ENCODE peak calls at places on chromosomes 5 and 9, in eight cellular contexts. C is BE2C, N is astrocyte of the spinal cord, P is OCI-LY7, H is uterus, Q is type B pancreatic cell, F is MM.1S, M is heart right ventricle. X is an unnamed sample.

GRCh38 chr5:98031926-98032325 is 741.5 kb upstream of the RGMB start:
- DNase-seq in F (no peak), Q (no peak), M (no peak), N (no peak), P (no peak), H (no peak), C (no peak), X (no peak)

GRCh38 chr5:79692586-79692985 is 3.0 kb downstream of the CMYA5 start:
- DNase-seq in H (no peak), C (no peak), M (no peak), P (no peak), Q (no peak), F (no peak), N (no peak), X (no peak)

GRCh38 chr9:128249914-128250838 is 25.6 kb downstream of the GOLGA2 start:
- DNase-seq in P (peak), M (peak), F (peak), N (peak), H (peak), C (peak), Q (peak), X (peak)

GRCh38 chr9:98992885-98993569 is 49.3 kb downstream of the COL15A1 start:
- DNase-seq in P (no peak), F (no peak), M (no peak), C (no peak), H (no peak), N (no peak), Q (peak), X (no peak)

GRCh38 chr5:32771037-32771436 is 59.9 kb downstream of the NPR3 start:
- DNase-seq in N (no peak), M (peak), Q (no peak), P (no peak), C (no peak), H (no peak), F (no peak), X (no peak)

GRCh38 chr9:75023846-75024245 is 4.2 kb downstream of the CARNMT1 start:
- DNase-seq in F (no peak), N (no peak), P (no peak), H (no peak), C (no peak), M (no peak), Q (no peak), X (peak)

GRCh38 chr9:132446887-132447286 is 36.9 kb downstream of the CFAP77 start:
- DNase-seq in M (no peak), H (no peak), C (no peak), N (no peak), Q (no peak), F (no peak), P (no peak), X (no peak)

GRCh38 chr5:76273491-76273890 is 129.6 kb upstream of the IQGAP2 start:
- DNase-seq in H (no peak), P (no peak), Q (no peak), M (peak), N (no peak), F (no peak), C (no peak), X (no peak)

GRCh38 chr5:170551622-170552021 is 47.8 kb downstream of the KCNIP1 start:
- DNase-seq in N (no peak), H (no peak), Q (no peak), C (no peak), M (no peak), F (no peak), P (no peak), X (no peak)

GRCh38 chr5:14873790-14874189 is 2.2 kb upstream of the ANKH start:
- DNase-seq in M (no peak), F (no peak), Q (no peak), H (no peak), P (no peak), C (no peak), N (no peak), X (no peak)

GRCh38 chr5:14872070-14872989 is 752 bp upstream of the ANKH start:
- DNase-seq in Q (peak), P (peak), M (peak), C (peak), F (peak), N (peak), H (peak), X (peak)

GRCh38 chr5:14871084-14871572 is 450 bp downstream of the ANKH start:
- DNase-seq in M (peak), P (peak), C (peak), F (peak), N (no peak), H (peak), Q (no peak), X (peak)

GRCh38 chr5:14871573-14872069 is at the start of gene ANKH:
- DNase-seq in C (peak), N (peak), Q (peak), P (peak), M (peak), F (peak), H (peak), X (peak)

GRCh38 chr5:14873093-14873492 is 1.5 kb upstream of the ANKH start:
- DNase-seq in H (no peak), Q (no peak), C (no peak), N (no peak), M (no peak), P (peak), F (no peak), X (peak)
- TF ChIP-seq CTCF in H (no peak), Q (no peak), C (no peak), N (no peak), M (no peak), P (no peak), F (no peak), X (no peak)

GRCh38 chr5:10775646-10776045 is 14.6 kb upstream of the DAP start:
- DNase-seq in Q (no peak), P (peak), H (no peak), F (no peak), C (no peak), M (no peak), N (no peak), X (no peak)
- TF ChIP-seq CTCF in Q (no peak), P (peak), H (no peak), F (no peak), C (peak), M (no peak), N (no peak), X (no peak)

GRCh38 chr5:141150215-141150992 is 547 bp downstream of the PCDHB6 start:
- DNase-seq in Q (no peak), N (no peak), H (no peak), P (no peak), M (no peak), C (no peak), F (no peak), X (no peak)

GRCh38 chr5:141149812-141150211 is at the start of gene PCDHB6:
- DNase-seq in H (no peak), C (peak), N (no peak), Q (no peak), P (no peak), M (no peak), F (peak), X (peak)

GRCh38 chr5:141150993-141151325 is 1.1 kb downstream of the PCDHB6 start:
- DNase-seq in Q (no peak), F (no peak), C (no peak), M (no peak), P (no peak), H (no peak), N (no peak), X (no peak)

GRCh38 chr5:141155540-141156374 is 5.9 kb downstream of the PCDHB6 start:
- DNase-seq in C (no peak), H (no peak), M (no peak), Q (no peak), F (no peak), N (no peak), P (no peak), X (no peak)
- TF ChIP-seq CTCF in C (peak), H (no peak), M (no peak), Q (peak), F (peak), N (no peak), P (peak), X (no peak)

DNA sequence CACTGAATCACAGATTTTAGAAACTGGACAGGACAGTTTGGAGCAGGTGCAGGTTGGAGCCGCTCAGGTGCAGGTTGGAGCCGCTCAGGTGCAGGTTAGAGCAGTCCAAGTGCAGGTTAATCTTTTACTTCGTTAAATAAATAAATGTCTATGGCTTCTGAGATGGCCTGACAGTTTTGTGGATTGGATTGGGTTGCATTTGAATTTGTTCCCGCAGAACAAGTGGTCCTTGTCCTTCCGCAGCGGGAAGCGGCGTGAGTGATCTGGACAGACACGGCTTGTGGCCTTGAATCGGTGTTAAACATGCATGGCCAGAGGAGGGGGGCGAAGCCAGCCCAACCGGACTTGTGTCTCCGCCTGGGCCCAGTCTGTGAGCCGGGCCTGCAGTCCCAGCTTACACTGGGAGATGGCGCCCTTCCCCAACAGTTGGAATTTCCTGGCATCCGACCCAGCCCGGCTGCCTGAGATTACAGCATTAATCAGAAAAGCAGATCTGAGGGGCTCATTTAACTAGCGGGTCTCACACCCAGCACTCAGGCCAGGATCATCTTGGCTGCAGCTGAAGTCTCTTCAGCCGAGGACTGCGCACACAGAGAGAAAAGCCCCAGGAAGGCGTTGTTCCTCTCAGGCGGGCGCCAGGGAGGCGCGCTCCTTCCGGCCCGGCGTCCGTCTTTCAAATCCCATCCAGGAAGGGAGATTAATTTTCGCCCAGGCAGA is 1.5 kb upstream of the OLFM1 start:
- DNase-seq in Q (peak), M (peak), P (peak), H (peak), F (peak), N (peak), C (peak), X (peak)
- TF ChIP-seq CTCF in Q (peak), M (peak), P (peak), H (peak), F (peak), N (peak), C (peak), X (peak)

DNA sequence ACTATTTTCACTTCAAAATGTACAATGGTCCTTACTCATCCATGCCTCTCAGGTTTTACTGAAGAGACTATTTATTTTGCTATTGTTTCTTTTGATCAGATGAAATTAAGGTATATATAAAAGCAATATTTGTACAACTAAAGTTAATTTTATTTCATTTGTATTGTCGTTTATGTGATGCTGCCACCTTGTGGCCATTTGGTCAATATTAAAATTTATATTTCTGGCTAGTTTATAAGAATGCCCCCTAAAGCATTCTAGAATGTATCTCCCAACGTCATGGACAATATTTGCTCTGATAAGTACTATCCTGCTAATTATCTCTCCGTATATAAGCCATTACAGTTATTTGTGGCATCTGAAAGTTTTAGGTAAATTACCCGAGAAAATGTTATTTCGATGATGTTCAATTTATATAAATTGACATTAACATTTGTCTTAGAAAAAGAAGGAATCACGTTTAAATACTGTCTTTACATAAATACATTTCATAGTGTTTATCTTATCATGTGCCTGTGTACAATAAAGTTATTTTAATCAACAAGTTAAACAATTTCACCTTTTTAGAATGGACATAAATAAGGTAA is 680.0 kb downstream of the TAF11L14 start:
- DNase-seq in C (no peak), N (peak), M (no peak), F (peak), P (peak), H (no peak), Q (no peak), X (peak)
- TF ChIP-seq CTCF in C (peak), N (peak), M (peak), F (peak), P (peak), H (no peak), Q (peak), X (peak)

GRCh38 chr5:129541648-129542251 is 81.7 kb downstream of the ADAMTS19 start:
- DNase-seq in M (no peak), Q (no peak), F (peak), C (no peak), N (peak), P (peak), H (no peak), X (no peak)
- TF ChIP-seq CTCF in M (no peak), Q (peak), F (peak), C (peak), N (peak), P (peak), H (no peak), X (peak)